ENCODE peak calls at places on chromosomes 13 and 19, in ten cellular contexts. R is AG09309, U is left ventricle myocardium inferior, L is psoas muscle, V is bronchial epithelial cell, Q is H1, D is neural crest cell, I is heart right ventricle, C is HFFc6, G is BJ. B is an unnamed sample.

GRCh38 chr13:99062593-99062992 is 84.7 kb upstream of the DOCK9 start:
- DNase-seq in R (peak), U (peak), L (no peak), V (peak), Q (no peak), D (no peak), I (peak), C (no peak), G (no peak), B (no peak)

GRCh38 chr19:13718733-13719132 is 45.6 kb upstream of the MRI1 start:
- DNase-seq in R (peak), U (peak), L (no peak), V (peak), Q (no peak), D (no peak), I (no peak), C (no peak), G (no peak), B (no peak)

GRCh38 chr13:31050486-31051400 is 111.0 kb downstream of the HSPH1 start:
- DNase-seq in R (no peak), U (no peak), L (no peak), V (no peak), Q (no peak), D (no peak), I (no peak), C (peak), G (no peak), B (no peak)

GRCh38 chr13:33480561-33480960 is 195.0 kb upstream of the STARD13 start:
- DNase-seq in R (no peak), U (no peak), L (no peak), V (no peak), Q (no peak), D (no peak), I (no peak), C (peak), G (no peak), B (no peak)

GRCh38 chr13:25725104-25725503 is 326.7 kb downstream of the SHISA2 start:
- DNase-seq in R (no peak), U (no peak), L (no peak), V (no peak), Q (no peak), D (no peak), I (no peak), C (no peak), G (no peak), B (no peak)

GRCh38 chr19:16628984-16629691 is 1.1 kb upstream of the MED26 start:
- DNase-seq in R (peak), U (peak), L (peak), V (no peak), Q (no peak), D (no peak), I (peak), C (peak), G (peak), B (no peak)

GRCh38 chr19:896434-896833 is 3.1 kb downstream of the RNU6-9 start:
- DNase-seq in R (no peak), U (no peak), L (no peak), V (no peak), Q (no peak), D (no peak), I (no peak), C (no peak), G (no peak), B (no peak)

GRCh38 chr19:6060600-6061391 is 49.5 kb downstream of the RFX2 start:
- DNase-seq in R (no peak), U (no peak), L (peak), V (peak), Q (no peak), D (no peak), I (no peak), C (peak), G (no peak), B (peak)

GRCh38 chr19:6466526-6467248 is 2.6 kb downstream of the CRB3 start:
- DNase-seq in R (no peak), U (no peak), L (no peak), V (no peak), Q (no peak), D (no peak), I (no peak), C (no peak), G (no peak), B (no peak)

GRCh38 chr19:56350416-56351045 is 35.9 kb upstream of the ZSCAN5A start:
- DNase-seq in R (peak), U (no peak), L (no peak), V (peak), Q (peak), D (peak), I (peak), C (peak), G (no peak), B (no peak)

GRCh38 chr19:55694656-55695491 is 19.8 kb downstream of the EPN1 start:
- DNase-seq in R (no peak), U (peak), L (no peak), V (no peak), Q (no peak), D (no peak), I (no peak), C (no peak), G (no peak), B (no peak)

GRCh38 chr13:99721606-99722384 is 220.5 kb downstream of the TM9SF2 start:
- DNase-seq in R (no peak), U (no peak), L (no peak), V (no peak), Q (peak), D (no peak), I (no peak), C (no peak), G (no peak), B (no peak)

GRCh38 chr19:49200238-49200862 is 42.8 kb downstream of the TRPM4 start:
- DNase-seq in R (no peak), U (no peak), L (peak), V (no peak), Q (no peak), D (no peak), I (no peak), C (no peak), G (no peak), B (no peak)

GRCh38 chr13:108220042-108220441 is 1.9 kb downstream of the ABHD13 start:
- DNase-seq in R (no peak), U (no peak), L (no peak), V (peak), Q (no peak), D (no peak), I (no peak), C (no peak), G (no peak), B (no peak)

GRCh38 chr13:93947651-93948050 is 531.8 kb downstream of the DCT start:
- DNase-seq in R (no peak), U (no peak), L (no peak), V (no peak), Q (no peak), D (no peak), I (no peak), C (no peak), G (no peak), B (no peak)

GRCh38 chr19:18304194-18304495 is 18.7 kb downstream of the LSM4 start:
- DNase-seq in R (no peak), U (peak), L (peak), V (no peak), Q (no peak), D (no peak), I (no peak), C (no peak), G (no peak), B (no peak)

GRCh38 chr19:14383898-14384669 is 2.8 kb downstream of the ADGRE5 start:
- DNase-seq in R (no peak), U (no peak), L (peak), V (peak), Q (no peak), D (no peak), I (no peak), C (peak), G (no peak), B (no peak)

GRCh38 chr19:11964858-11965645 is at the start of gene ZNF763:
- DNase-seq in R (no peak), U (peak), L (peak), V (peak), Q (peak), D (peak), I (peak), C (peak), G (peak), B (peak)

GRCh38 chr13:106161186-106161585 is 374.3 kb downstream of the EFNB2 start:
- DNase-seq in R (no peak), U (no peak), L (no peak), V (no peak), Q (no peak), D (no peak), I (no peak), C (no peak), G (no peak), B (no peak)

GRCh38 chr19:13530720-13531119 is 24.4 kb upstream of the CACNA1A start:
- DNase-seq in R (no peak), U (no peak), L (no peak), V (no peak), Q (no peak), D (no peak), I (no peak), C (no peak), G (no peak), B (no peak)

GRCh38 chr13:110511509-110512181 is 49.9 kb downstream of the RAB20 start:
- DNase-seq in R (no peak), U (no peak), L (no peak), V (no peak), Q (no peak), D (no peak), I (no peak), C (no peak), G (no peak), B (no peak)

GRCh38 chr19:46015080-46015960 is 7.5 kb downstream of the PGLYRP1 start:
- DNase-seq in R (no peak), U (peak), L (peak), V (peak), Q (peak), D (peak), I (peak), C (no peak), G (no peak), B (no peak)

GRCh38 chr19:32041681-32042292 is 303.6 kb upstream of the ZNF507 start:
- DNase-seq in R (no peak), U (peak), L (no peak), V (peak), Q (peak), D (peak), I (peak), C (no peak), G (no peak), B (no peak)

GRCh38 chr19:492091-492531 is 4.2 kb upstream of the MADCAM1 start:
- DNase-seq in R (no peak), U (no peak), L (peak), V (no peak), Q (no peak), D (no peak), I (no peak), C (no peak), G (no peak), B (no peak)

GRCh38 chr13:112699318-112699918 is 9.6 kb downstream of the ATP11A start:
- DNase-seq in R (no peak), U (no peak), L (peak), V (no peak), Q (no peak), D (no peak), I (no peak), C (no peak), G (no peak), B (no peak)

GRCh38 chr19:40134866-40135265 is 44.1 kb upstream of the ZNF780A start:
- DNase-seq in R (no peak), U (no peak), L (no peak), V (no peak), Q (no peak), D (no peak), I (no peak), C (no peak), G (no peak), B (no peak)

GRCh38 chr19:55027472-55028337 is 10.4 kb downstream of the GP6 start:
- DNase-seq in R (no peak), U (no peak), L (no peak), V (no peak), Q (no peak), D (no peak), I (no peak), C (no peak), G (no peak), B (no peak)

GRCh38 chr13:40666058-40666904 is at the start of gene FOXO1:
- DNase-seq in R (peak), U (peak), L (peak), V (peak), Q (peak), D (peak), I (peak), C (peak), G (no peak), B (peak)

GRCh38 chr13:107422421-107422820 is 792.9 kb downstream of the LIG4 start:
- DNase-seq in R (no peak), U (no peak), L (no peak), V (no peak), Q (no peak), D (no peak), I (no peak), C (no peak), G (no peak), B (no peak)

GRCh38 chr19:28505134-28505533 is 707.8 kb downstream of the UQCRFS1 start:
- DNase-seq in R (no peak), U (no peak), L (no peak), V (no peak), Q (no peak), D (no peak), I (no peak), C (no peak), G (no peak), B (no peak)

GRCh38 chr19:574658-575526 is 2.5 kb downstream of the BSG start:
- DNase-seq in R (no peak), U (peak), L (no peak), V (no peak), Q (no peak), D (no peak), I (peak), C (peak), G (no peak), B (no peak)

GRCh38 chr13:26967119-26968038 is 204.2 kb downstream of the USP12 start:
- DNase-seq in R (no peak), U (peak), L (no peak), V (no peak), Q (no peak), D (no peak), I (peak), C (no peak), G (no peak), B (no peak)

GRCh38 chr13:25752957-25753540 is 298.8 kb downstream of the SHISA2 start:
- DNase-seq in R (no peak), U (peak), L (peak), V (peak), Q (no peak), D (no peak), I (peak), C (no peak), G (peak), B (no peak)

GRCh38 chr13:66154981-66155380 is 1075.2 kb downstream of the PCDH9 start:
- DNase-seq in R (peak), U (no peak), L (no peak), V (no peak), Q (no peak), D (no peak), I (no peak), C (peak), G (peak), B (no peak)

GRCh38 chr19:19257836-19258588 is 15.1 kb downstream of the TM6SF2 start:
- DNase-seq in R (no peak), U (no peak), L (no peak), V (no peak), Q (no peak), D (no peak), I (no peak), C (no peak), G (no peak), B (no peak)

DNA sequence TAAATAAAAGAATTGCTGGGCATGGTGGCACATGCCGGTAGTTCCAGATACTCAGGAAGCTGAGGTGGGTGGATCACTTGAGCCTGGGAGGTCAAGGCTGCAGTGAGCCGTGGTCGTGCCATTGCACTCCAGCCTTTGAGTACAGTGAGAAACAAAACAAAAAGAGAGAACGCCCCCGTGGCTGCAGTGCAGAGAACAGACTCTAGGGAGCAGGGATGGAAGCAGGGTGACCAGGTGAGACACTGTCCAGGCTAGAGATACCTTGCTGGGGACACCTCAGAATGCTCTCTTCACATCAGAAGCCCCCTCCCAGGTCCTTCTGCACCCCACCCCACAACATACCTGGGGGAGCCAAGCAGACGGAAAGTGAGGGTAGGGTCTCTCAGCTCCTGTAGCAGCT is 24.8 kb downstream of the MAP4K1 start:
- DNase-seq in R (no peak), U (no peak), L (no peak), V (no peak), Q (no peak), D (no peak), I (no peak), C (no peak), G (no peak), B (no peak)
- TF ChIP-seq CTCF in R (no peak), U (no peak), L (no peak), V (no peak), Q (peak), D (peak), I (no peak), C (peak), G (no peak), B (peak)

DNA sequence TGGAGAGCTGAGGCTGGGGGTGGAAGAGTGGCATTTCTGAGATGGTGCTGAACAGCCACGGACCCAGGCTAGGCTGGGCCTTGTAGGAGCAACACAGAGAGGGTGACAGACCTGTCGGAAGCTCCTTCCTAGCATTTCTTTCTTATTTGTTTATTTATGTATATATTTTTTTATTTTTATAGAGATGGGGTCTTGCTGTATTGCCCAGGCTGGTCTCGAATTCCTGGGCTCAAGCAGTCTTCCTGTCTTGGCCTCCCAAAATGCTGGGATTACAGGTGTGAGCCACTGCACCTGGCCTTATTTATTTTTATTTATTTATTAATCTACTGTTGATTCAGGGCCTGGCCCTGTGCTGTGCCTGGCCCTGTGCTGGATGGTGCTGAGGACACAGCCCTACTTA is 6.5 kb downstream of the CIC start:
- DNase-seq in R (no peak), U (no peak), L (no peak), V (no peak), Q (no peak), D (no peak), I (no peak), C (no peak), G (no peak), B (no peak)
- TF ChIP-seq CTCF in R (no peak), U (no peak), L (no peak), V (no peak), Q (no peak), D (no peak), I (no peak), C (no peak), G (no peak), B (no peak)

GRCh38 chr19:47813995-47814328 is 7.8 kb upstream of the CRX start:
- DNase-seq in R (no peak), U (no peak), L (no peak), V (no peak), Q (no peak), D (no peak), I (no peak), C (no peak), G (no peak), B (no peak)
- TF ChIP-seq CTCF in R (no peak), U (no peak), L (no peak), V (no peak), Q (no peak), D (peak), I (no peak), C (peak), G (no peak), B (peak)

GRCh38 chr13:24313449-24313848 is 4.1 kb downstream of the C1QTNF9 start:
- DNase-seq in R (no peak), U (no peak), L (no peak), V (no peak), Q (no peak), D (no peak), I (no peak), C (peak), G (no peak), B (no peak)
- TF ChIP-seq CTCF in R (peak), U (peak), L (peak), V (no peak), Q (peak), D (peak), I (peak), C (peak), G (peak), B (peak)